ENCODE peak calls at places on chromosomes 6 and 20, in nine cellular contexts. K, C, I, F, G, A, X, U and W are unnamed samples.
A peak's percentile ranks its signal among the peaks of the same experiment; 100 is the strongest.

GRCh38 chr6:40585661-40586269 is 1.4 kb downstream of the LRFN2 start:
- DNase-seq in K (no peak), C (no peak), I (no peak), F (no peak), G (peak; percentile 13), A (no peak), X (no peak), U (no peak), W (no peak)

GRCh38 chr20:46220808-46221207 is 87.5 kb downstream of the CDH22 start:
- DNase-seq in K (no peak), C (no peak), I (peak; percentile 73), F (no peak), G (peak; percentile 72), A (no peak), X (no peak), U (no peak), W (peak; percentile 23)

GRCh38 chr20:49273696-49274277 is 4.1 kb downstream of the ZNFX1 start:
- DNase-seq in K (no peak), C (no peak), I (no peak), F (no peak), G (no peak), A (no peak), X (no peak), U (no peak), W (no peak)

GRCh38 chr6:14709066-14709670 is 536.7 kb upstream of the JARID2 start:
- DNase-seq in K (peak; percentile 49), C (no peak), I (no peak), F (no peak), G (peak; percentile 65), A (no peak), X (no peak), U (no peak), W (no peak)

GRCh38 chr6:86423571-86423970 is 513.8 kb upstream of the HTR1E start:
- DNase-seq in K (no peak), C (no peak), I (no peak), F (no peak), G (no peak), A (no peak), X (no peak), U (no peak), W (no peak)

GRCh38 chr6:39590994-39591393 is 134.2 kb downstream of the KIF6 start:
- DNase-seq in K (no peak), C (no peak), I (no peak), F (no peak), G (no peak), A (no peak), X (no peak), U (no peak), W (no peak)

GRCh38 chr20:45308078-45308778 is at the start of gene MATN4:
- DNase-seq in K (no peak), C (no peak), I (no peak), F (no peak), G (no peak), A (no peak), X (no peak), U (no peak), W (no peak)

GRCh38 chr6:13457577-13457976 is 29.8 kb downstream of the GFOD1 start:
- DNase-seq in K (peak; percentile 62), C (peak; percentile 47), I (no peak), F (no peak), G (no peak), A (no peak), X (no peak), U (no peak), W (no peak)

GRCh38 chr20:5268449-5268848 is 48.3 kb downstream of the PROKR2 start:
- DNase-seq in K (no peak), C (no peak), I (no peak), F (no peak), G (no peak), A (no peak), X (no peak), U (no peak), W (no peak)

GRCh38 chr20:3721912-3722311 is 9.5 kb upstream of the SIGLEC1 start:
- DNase-seq in K (no peak), C (peak; percentile 13), I (no peak), F (no peak), G (no peak), A (no peak), X (no peak), U (no peak), W (no peak)

GRCh38 chr6:116398366-116399005 is 27.7 kb downstream of the DSE start:
- DNase-seq in K (peak; percentile 78), C (peak; percentile 65), I (no peak), F (no peak), G (peak; percentile 45), A (no peak), X (no peak), U (no peak), W (no peak)

GRCh38 chr6:23175391-23175790 is 606.0 kb downstream of the HDGFL1 start:
- DNase-seq in K (peak; percentile 59), C (peak; percentile 46), I (no peak), F (no peak), G (no peak), A (no peak), X (no peak), U (no peak), W (no peak)

GRCh38 chr20:49901588-49901987 is 13.7 kb downstream of the SPATA2 start:
- DNase-seq in K (no peak), C (no peak), I (peak; percentile 29), F (no peak), G (no peak), A (no peak), X (no peak), U (no peak), W (no peak)

GRCh38 chr6:72826744-72827438 is 205.0 kb downstream of the KCNQ5 start:
- DNase-seq in K (peak; percentile 84), C (peak; percentile 45), I (no peak), F (no peak), G (peak; percentile 75), A (no peak), X (no peak), U (no peak), W (no peak)

GRCh38 chr20:62333820-62334595 is 31.2 kb downstream of the ADRM1 start:
- DNase-seq in K (no peak), C (no peak), I (no peak), F (no peak), G (no peak), A (no peak), X (no peak), U (no peak), W (no peak)

GRCh38 chr6:41036601-41037000 is 2.4 kb downstream of the UNC5CL start:
- DNase-seq in K (no peak), C (no peak), I (no peak), F (no peak), G (no peak), A (no peak), X (no peak), U (no peak), W (no peak)

GRCh38 chr6:130846507-130846906 is 19.3 kb downstream of the SMLR1 start:
- DNase-seq in K (no peak), C (no peak), I (no peak), F (no peak), G (no peak), A (no peak), X (no peak), U (no peak), W (no peak)

GRCh38 chr20:62337558-62338293 is 29.4 kb downstream of the LAMA5 start:
- DNase-seq in K (no peak), C (no peak), I (no peak), F (no peak), G (no peak), A (no peak), X (no peak), U (no peak), W (no peak)

GRCh38 chr6:158041370-158041769 is 59.7 kb downstream of the SYNJ2 start:
- DNase-seq in K (no peak), C (no peak), I (peak; percentile 12), F (no peak), G (peak; percentile 72), A (no peak), X (no peak), U (no peak), W (no peak)

GRCh38 chr6:108200631-108201030 is 34.8 kb downstream of the NR2E1 start:
- DNase-seq in K (no peak), C (peak; percentile 65), I (no peak), F (no peak), G (peak; percentile 88), A (no peak), X (no peak), U (no peak), W (no peak)

GRCh38 chr6:122754191-122754731 is 25.3 kb upstream of the FABP7 start:
- DNase-seq in K (no peak), C (no peak), I (no peak), F (no peak), G (no peak), A (no peak), X (no peak), U (no peak), W (peak; percentile 27)

GRCh38 chr6:19833947-19834346 is 3.2 kb upstream of the ID4 start:
- DNase-seq in K (no peak), C (no peak), I (no peak), F (no peak), G (no peak), A (no peak), X (no peak), U (no peak), W (no peak)

GRCh38 chr6:158815915-158816314 is 3.3 kb downstream of the EZR start:
- DNase-seq in K (no peak), C (no peak), I (no peak), F (no peak), G (no peak), A (no peak), X (no peak), U (no peak), W (no peak)

GRCh38 chr20:58705525-58705924 is 12.9 kb downstream of the NPEPL1 start:
- DNase-seq in K (no peak), C (no peak), I (no peak), F (no peak), G (no peak), A (no peak), X (no peak), U (no peak), W (no peak)

GRCh38 chr20:57666106-57666833 is 43.5 kb downstream of the PMEPA1 start:
- DNase-seq in K (no peak), C (no peak), I (no peak), F (no peak), G (no peak), A (no peak), X (no peak), U (no peak), W (no peak)

GRCh38 chr6:122657601-122658000 is 47.4 kb downstream of the PKIB start:
- DNase-seq in K (no peak), C (peak; percentile 39), I (no peak), F (no peak), G (no peak), A (no peak), X (no peak), U (no peak), W (no peak)

GRCh38 chr6:24205020-24205492 is 79.0 kb downstream of the NRSN1 start:
- DNase-seq in K (peak; percentile 52), C (peak; percentile 40), I (no peak), F (peak; percentile 28), G (peak; percentile 37), A (peak; percentile 14), X (no peak), U (peak; percentile 10), W (peak; percentile 22)

GRCh38 chr6:12751694-12752304 is 35.2 kb downstream of the PHACTR1 start:
- DNase-seq in K (peak; percentile 58), C (peak; percentile 50), I (no peak), F (peak; percentile 82), G (peak; percentile 77), A (peak; percentile 53), X (no peak), U (no peak), W (no peak)

GRCh38 chr6:87182321-87182720 is 27.0 kb downstream of the ZNF292 start:
- DNase-seq in K (no peak), C (no peak), I (no peak), F (no peak), G (no peak), A (peak; percentile 46), X (no peak), U (no peak), W (peak; percentile 26)

GRCh38 chr6:39225946-39226437 is 3.3 kb downstream of the KCNK5 start:
- DNase-seq in K (no peak), C (no peak), I (no peak), F (no peak), G (peak; percentile 38), A (no peak), X (no peak), U (no peak), W (no peak)

GRCh38 chr6:146803601-146804000 is 204.8 kb downstream of the ADGB start:
- DNase-seq in K (peak; percentile 22), C (no peak), I (no peak), F (no peak), G (no peak), A (no peak), X (no peak), U (no peak), W (no peak)